ENCODE peak calls at places on chromosomes 13 and 19, in ten cellular contexts. Z is glutamatergic neuron, K is tibial artery, A is IMR-90, G is cardiac muscle cell, C is RWPE1, Y is OCI-LY7, S is transverse colon, J is pancreas, T is DND-41. V is an unnamed sample.

GRCh38 chr19:30167976-30168635 is 204.1 kb upstream of the ZNF536 start:
- DNase-seq in Z (no peak), K (no peak), A (no peak), G (no peak), C (no peak), Y (no peak), S (no peak), J (peak), T (no peak), V (no peak)

GRCh38 chr19:41870401-41870873 is 6.6 kb upstream of the CD79A start:
- DNase-seq in Z (no peak), K (no peak), A (peak), G (peak), C (no peak), Y (no peak), S (no peak), J (no peak), T (peak), V (no peak)

GRCh38 chr13:36904219-36904618 is 15.8 kb downstream of the SMAD9 start:
- DNase-seq in Z (peak), K (no peak), A (no peak), G (no peak), C (no peak), Y (no peak), S (peak), J (no peak), T (no peak), V (no peak)

GRCh38 chr19:10404888-10405808 is 1.8 kb upstream of the CDC37 start:
- DNase-seq in Z (no peak), K (no peak), A (no peak), G (no peak), C (no peak), Y (peak), S (no peak), J (no peak), T (no peak), V (no peak)

GRCh38 chr13:76717092-76717491 is 169.1 kb downstream of the KCTD12 start:
- DNase-seq in Z (no peak), K (no peak), A (peak), G (no peak), C (no peak), Y (no peak), S (no peak), J (no peak), T (no peak), V (no peak)

GRCh38 chr19:49664171-49665070 is 1.2 kb downstream of the IRF3 start:
- DNase-seq in Z (peak), K (peak), A (peak), G (peak), C (peak), Y (peak), S (peak), J (peak), T (peak), V (peak)

GRCh38 chr13:107392205-107392604 is 823.1 kb downstream of the LIG4 start:
- DNase-seq in Z (no peak), K (no peak), A (no peak), G (no peak), C (no peak), Y (no peak), S (no peak), J (no peak), T (no peak), V (no peak)

GRCh38 chr13:71378992-71379905 is 487.8 kb downstream of the DACH1 start:
- DNase-seq in Z (no peak), K (no peak), A (no peak), G (no peak), C (no peak), Y (no peak), S (no peak), J (no peak), T (no peak), V (no peak)

GRCh38 chr13:77016241-77016812 is 10.6 kb downstream of the FBXL3 start:
- DNase-seq in Z (no peak), K (no peak), A (no peak), G (peak), C (no peak), Y (no peak), S (no peak), J (no peak), T (no peak), V (no peak)

GRCh38 chr19:6971366-6971765 is 49.9 kb downstream of the MBD3L2B start:
- DNase-seq in Z (no peak), K (no peak), A (no peak), G (no peak), C (peak), Y (no peak), S (no peak), J (no peak), T (no peak), V (no peak)

GRCh38 chr19:18304194-18304495 is 18.7 kb downstream of the LSM4 start:
- DNase-seq in Z (no peak), K (peak), A (no peak), G (no peak), C (no peak), Y (peak), S (no peak), J (no peak), T (no peak), V (no peak)

GRCh38 chr19:29514525-29515232 is 11.1 kb upstream of the VSTM2B start:
- DNase-seq in Z (peak), K (no peak), A (no peak), G (no peak), C (no peak), Y (no peak), S (no peak), J (no peak), T (no peak), V (no peak)

GRCh38 chr19:52428937-52429336 is at the start of gene ZNF534:
- DNase-seq in Z (no peak), K (no peak), A (no peak), G (no peak), C (no peak), Y (no peak), S (no peak), J (no peak), T (no peak), V (no peak)

GRCh38 chr13:49549289-49549688 is 36.1 kb downstream of the RCBTB1 start:
- DNase-seq in Z (no peak), K (no peak), A (no peak), G (no peak), C (no peak), Y (no peak), S (no peak), J (peak), T (no peak), V (no peak)

GRCh38 chr13:20399515-20399914 is 126.1 kb downstream of the CRYL1 start:
- DNase-seq in Z (no peak), K (no peak), A (no peak), G (no peak), C (no peak), Y (no peak), S (no peak), J (no peak), T (no peak), V (no peak)

GRCh38 chr19:33509774-33510173 is 11.8 kb downstream of the PEPD start:
- DNase-seq in Z (no peak), K (no peak), A (no peak), G (no peak), C (no peak), Y (no peak), S (no peak), J (no peak), T (no peak), V (no peak)

GRCh38 chr19:28737021-28737525 is 475.9 kb downstream of the UQCRFS1 start:
- DNase-seq in Z (no peak), K (no peak), A (peak), G (peak), C (peak), Y (peak), S (no peak), J (no peak), T (peak), V (no peak)

GRCh38 chr13:99075268-99076191 is 97.7 kb upstream of the DOCK9 start:
- DNase-seq in Z (no peak), K (no peak), A (no peak), G (no peak), C (no peak), Y (peak), S (no peak), J (no peak), T (peak), V (peak)

GRCh38 chr13:34156841-34157365 is 339.0 kb downstream of the RFC3 start:
- DNase-seq in Z (peak), K (peak), A (peak), G (peak), C (peak), Y (no peak), S (peak), J (peak), T (peak), V (peak)

GRCh38 chr13:31476266-31476665 is 263.1 kb upstream of the RXFP2 start:
- DNase-seq in Z (no peak), K (no peak), A (peak), G (peak), C (no peak), Y (no peak), S (no peak), J (no peak), T (no peak), V (no peak)

GRCh38 chr13:31477961-31478360 is 261.4 kb upstream of the RXFP2 start:
- DNase-seq in Z (no peak), K (no peak), A (peak), G (peak), C (no peak), Y (no peak), S (no peak), J (no peak), T (no peak), V (no peak)

DNA sequence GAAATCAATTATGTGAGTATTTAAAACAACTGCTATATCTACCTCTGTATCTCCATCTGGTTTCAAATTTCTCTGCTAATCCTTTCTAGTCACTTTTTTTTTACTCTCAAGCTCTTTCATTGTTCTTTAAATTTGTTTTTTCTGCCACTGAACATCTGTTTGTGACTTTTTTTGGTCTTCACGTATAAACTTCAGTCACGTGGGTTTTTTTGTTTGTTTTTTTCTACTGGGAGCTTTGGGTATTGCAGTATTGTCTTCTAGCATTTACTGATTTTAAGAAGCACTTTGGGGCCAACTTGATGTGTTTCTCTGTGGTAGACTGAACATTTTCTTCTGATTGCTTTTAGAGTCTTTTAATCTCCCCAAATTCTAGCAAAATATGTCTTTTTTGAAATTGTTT is 262.6 kb upstream of the RXFP2 start:
- DNase-seq in Z (no peak), K (no peak), A (no peak), G (peak), C (no peak), Y (no peak), S (no peak), J (no peak), T (no peak), V (no peak)
- TF ChIP-seq CTCF in Z (peak), K (no peak), A (no peak), G (no peak), C (no peak), Y (no peak), S (no peak), J (no peak), T (no peak), V (no peak)

GRCh38 chr13:33153421-33154381 is 131.9 kb downstream of the STARD13 start:
- DNase-seq in Z (no peak), K (no peak), A (peak), G (peak), C (no peak), Y (peak), S (peak), J (no peak), T (no peak), V (no peak)
- TF ChIP-seq CTCF in Z (no peak), K (peak), A (no peak), G (peak), C (no peak), Y (peak), S (no peak), J (no peak), T (no peak), V (no peak)

DNA sequence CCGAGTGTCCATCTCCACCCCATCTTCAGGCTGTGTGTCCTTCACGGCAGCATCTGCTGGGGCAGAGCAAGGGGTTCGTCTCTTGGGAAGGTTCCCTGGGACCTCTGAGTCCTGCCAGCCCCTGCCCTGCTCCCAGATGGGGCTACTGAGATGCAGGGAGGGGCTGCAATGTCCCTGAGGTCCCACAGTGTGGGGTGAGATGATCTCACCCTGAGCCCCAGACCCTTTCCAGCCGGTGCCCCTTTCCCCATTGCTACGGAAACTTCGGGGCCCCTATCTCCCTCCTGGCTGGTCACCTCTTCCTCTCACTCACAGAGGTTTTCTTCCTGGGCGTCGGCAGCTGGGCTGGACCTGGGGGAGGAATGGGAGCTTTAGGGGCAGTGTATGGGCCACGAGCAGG is 5.0 kb downstream of the LILRB2 start:
- DNase-seq in Z (no peak), K (no peak), A (no peak), G (no peak), C (no peak), Y (no peak), S (no peak), J (no peak), T (no peak), V (no peak)
- TF ChIP-seq CTCF in Z (no peak), K (no peak), A (no peak), G (no peak), C (no peak), Y (no peak), S (no peak), J (no peak), T (no peak), V (no peak)

GRCh38 chr19:54188224-54188871 is 1.0 kb downstream of the MBOAT7 start:
- DNase-seq in Z (no peak), K (no peak), A (peak), G (peak), C (no peak), Y (no peak), S (no peak), J (no peak), T (peak), V (no peak)
- TF ChIP-seq CTCF in Z (no peak), K (no peak), A (no peak), G (no peak), C (no peak), Y (no peak), S (no peak), J (no peak), T (no peak), V (no peak)

GRCh38 chr13:39810091-39810877 is 154.8 kb downstream of the COG6 start:
- DNase-seq in Z (no peak), K (no peak), A (no peak), G (peak), C (no peak), Y (no peak), S (no peak), J (no peak), T (no peak), V (no peak)
- TF ChIP-seq CTCF in Z (no peak), K (no peak), A (no peak), G (no peak), C (no peak), Y (no peak), S (no peak), J (no peak), T (no peak), V (no peak)

DNA sequence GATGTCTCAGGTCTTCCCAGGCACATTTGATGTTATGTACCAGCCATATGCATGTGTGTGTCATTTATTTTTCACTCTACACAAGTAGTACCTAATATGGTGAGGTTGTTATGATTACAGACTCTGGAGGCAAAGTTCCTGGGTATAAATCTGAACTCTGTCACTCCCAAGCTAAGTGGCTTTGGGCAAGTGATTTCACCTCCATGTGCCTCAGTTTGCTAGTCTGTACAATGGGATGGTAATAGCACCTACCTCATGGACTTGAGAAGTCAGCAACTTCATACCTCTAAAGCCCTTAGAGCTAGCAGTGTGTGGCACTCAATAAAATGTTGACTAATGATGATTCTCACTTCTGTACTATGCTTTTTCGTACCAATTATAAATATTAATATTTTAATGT is 3.9 kb upstream of the CATSPERG start:
- DNase-seq in Z (no peak), K (no peak), A (no peak), G (no peak), C (no peak), Y (no peak), S (no peak), J (no peak), T (no peak), V (no peak)
- TF ChIP-seq CTCF in Z (no peak), K (no peak), A (no peak), G (no peak), C (no peak), Y (no peak), S (no peak), J (no peak), T (no peak), V (no peak)

DNA sequence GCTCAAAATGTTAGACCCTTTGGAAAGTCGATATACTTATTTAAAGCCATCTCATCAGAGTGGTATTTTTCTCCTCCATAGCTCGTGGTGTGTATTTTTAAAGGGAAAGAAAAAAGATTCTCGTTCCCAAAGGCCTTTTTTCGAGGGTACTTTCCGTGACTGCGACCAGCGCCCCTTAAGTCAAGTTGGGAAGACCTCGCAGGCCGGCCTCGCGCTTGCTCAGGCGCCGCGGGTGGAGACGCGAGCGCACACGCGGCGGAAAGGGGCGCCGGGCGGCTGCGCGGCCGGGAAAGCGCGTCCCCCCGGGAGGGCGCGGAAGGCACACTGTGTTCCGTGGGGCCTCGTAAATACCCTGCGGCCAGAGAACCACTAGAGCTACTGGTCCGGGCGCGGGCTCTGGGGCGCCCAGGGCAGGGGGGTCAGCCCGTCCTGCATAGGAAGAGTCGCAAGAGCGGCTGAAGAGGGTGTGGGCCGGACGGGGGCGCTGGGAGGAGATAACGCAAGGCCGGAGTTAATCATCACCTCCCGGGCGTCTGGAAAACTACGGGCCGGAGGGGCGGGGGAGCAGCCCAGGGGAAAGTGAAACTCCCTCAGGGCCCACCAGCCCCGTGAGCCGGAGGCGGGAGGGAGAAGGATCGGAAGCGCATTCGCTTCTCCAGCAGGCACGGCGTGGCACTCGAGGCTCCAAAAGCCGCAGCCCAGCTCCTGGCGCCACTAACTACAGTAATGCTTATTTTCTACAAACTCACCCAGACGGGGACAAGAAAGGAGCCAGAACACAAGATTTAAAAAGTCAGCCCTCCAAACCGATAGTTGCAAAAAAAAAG is 1.2 kb upstream of the WBP4 start:
- DNase-seq in Z (peak), K (peak), A (peak), G (peak), C (peak), Y (peak), S (peak), J (peak), T (peak), V (peak)
- TF ChIP-seq CTCF in Z (no peak), K (no peak), A (peak), G (peak), C (peak), Y (peak), S (peak), J (no peak), T (peak), V (peak)

DNA sequence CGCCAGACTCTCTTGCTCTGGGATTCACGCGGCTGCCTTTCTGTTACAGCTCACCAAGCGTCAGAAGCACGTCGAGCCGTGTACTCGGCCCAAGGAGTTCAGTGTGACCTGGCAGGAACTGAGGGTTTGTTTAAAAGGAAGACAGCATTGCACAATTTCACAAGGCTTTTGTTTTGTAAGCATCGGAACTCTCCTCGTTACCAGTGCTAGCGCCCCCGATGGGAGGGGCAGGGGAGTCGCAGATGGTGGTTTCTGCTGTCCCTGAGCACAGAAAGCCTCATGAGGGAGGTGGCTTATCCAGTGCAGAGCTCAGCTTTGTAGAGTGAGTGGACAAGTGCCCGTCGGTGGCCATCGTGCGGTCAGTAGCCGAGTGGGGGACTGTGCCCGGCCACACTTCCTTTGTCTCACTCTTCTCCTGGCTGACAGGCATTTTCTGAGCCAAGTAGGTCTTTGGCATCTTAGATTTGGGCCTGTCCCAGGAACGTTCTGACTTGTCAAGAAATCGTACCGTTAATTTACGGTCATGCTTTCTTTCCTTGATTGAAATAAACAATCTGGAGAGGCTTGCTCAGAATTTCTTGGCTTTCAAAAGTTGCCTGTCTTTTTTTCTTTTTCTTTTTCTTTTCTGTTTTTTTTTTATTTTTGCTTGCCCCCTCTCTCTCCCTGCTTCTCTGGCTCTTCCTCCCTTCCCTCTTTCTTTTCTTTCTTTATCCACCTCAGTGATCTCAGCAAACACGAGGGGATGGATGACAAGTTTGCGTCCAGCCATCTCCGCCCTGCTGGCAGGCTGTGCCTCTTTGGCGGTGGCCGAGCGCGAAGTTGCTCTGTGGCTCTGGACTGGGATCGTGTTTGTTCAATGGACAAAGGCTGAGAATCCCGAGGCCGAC is 7.7 kb downstream of the KDM4B start:
- DNase-seq in Z (peak), K (peak), A (peak), G (peak), C (peak), Y (no peak), S (peak), J (no peak), T (no peak), V (no peak)
- TF ChIP-seq CTCF in Z (no peak), K (peak), A (peak), G (peak), C (peak), Y (peak), S (no peak), J (no peak), T (peak), V (peak)

GRCh38 chr13:40143559-40143958 is 488.1 kb downstream of the COG6 start:
- DNase-seq in Z (no peak), K (no peak), A (no peak), G (no peak), C (no peak), Y (peak), S (no peak), J (no peak), T (no peak), V (no peak)

GRCh38 chr13:40148103-40148502 is 492.6 kb downstream of the COG6 start:
- DNase-seq in Z (no peak), K (no peak), A (no peak), G (no peak), C (no peak), Y (no peak), S (no peak), J (no peak), T (no peak), V (no peak)

GRCh38 chr13:40145139-40145538 is 489.7 kb downstream of the COG6 start:
- DNase-seq in Z (no peak), K (no peak), A (no peak), G (no peak), C (no peak), Y (no peak), S (no peak), J (no peak), T (no peak), V (no peak)

GRCh38 chr13:40146586-40147240 is 491.3 kb downstream of the COG6 start:
- DNase-seq in Z (no peak), K (no peak), A (no peak), G (no peak), C (no peak), Y (peak), S (no peak), J (no peak), T (no peak), V (no peak)

GRCh38 chr13:40146063-40146462 is 490.6 kb downstream of the COG6 start:
- DNase-seq in Z (no peak), K (no peak), A (no peak), G (no peak), C (no peak), Y (peak), S (no peak), J (no peak), T (no peak), V (no peak)
- TF ChIP-seq CTCF in Z (no peak), K (no peak), A (no peak), G (no peak), C (no peak), Y (peak), S (no peak), J (no peak), T (no peak), V (no peak)